ENCODE peak calls at places on chromosomes 1 and 21, in four cellular contexts. A is SK-N-SH, W is GM12878, N is HepG2. X is an unnamed sample.

GRCh38 chr1:115811140-115811828 is 29.6 kb downstream of the NHLH2 start:
- DNase-seq in W (no peak), N (no peak), A (no peak), X (no peak)

GRCh38 chr21:45325206-45326168 is 37.8 kb upstream of the POFUT2 start:
- DNase-seq in W (no peak), A (no peak), N (no peak), X (no peak)

GRCh38 chr1:185595835-185596667 is 138.1 kb upstream of the HMCN1 start:
- DNase-seq in W (peak), A (peak), N (peak), X (peak)

GRCh38 chr1:31617917-31618746 is 643 bp downstream of the HCRTR1 start:
- DNase-seq in A (peak), W (no peak), N (peak), X (peak)

GRCh38 chr1:214332950-214333798 is 52.2 kb downstream of the SMYD2 start:
- DNase-seq in A (peak), N (peak), W (no peak), X (peak)

GRCh38 chr1:36920801-36921405 is 113.4 kb downstream of the GRIK3 start:
- DNase-seq in N (no peak), A (no peak), W (no peak), X (no peak)

GRCh38 chr1:116311756-116312691 is 61.0 kb upstream of the ATP1A1 start:
- DNase-seq in A (no peak), N (peak), W (no peak), X (no peak)

GRCh38 chr1:53025034-53025777 is 36.8 kb upstream of the PODN start:
- DNase-seq in A (no peak), N (peak), W (no peak), X (no peak)

GRCh38 chr1:84402060-84402459 is 3.8 kb downstream of the DNASE2B start:
- DNase-seq in A (no peak), W (no peak), N (no peak), X (no peak)

GRCh38 chr21:44703731-44704635 is 7.0 kb downstream of the KRTAP10-12 start:
- DNase-seq in A (peak), W (no peak), N (no peak), X (peak)

GRCh38 chr1:8970870-8971337 is 25.2 kb downstream of the CA6 start:
- DNase-seq in N (no peak), W (peak), A (no peak), X (no peak)

GRCh38 chr1:202578001-202578500 is 132.2 kb downstream of the SYT2 start:
- DNase-seq in W (no peak), N (no peak), A (no peak), X (no peak)

GRCh38 chr1:17890056-17890814 is 135.1 kb downstream of the ACTL8 start:
- DNase-seq in A (no peak), W (no peak), N (no peak), X (no peak)

GRCh38 chr21:37032877-37033471 is 26.5 kb downstream of the RIPPLY3 start:
- DNase-seq in N (no peak), W (no peak), A (no peak), X (no peak)

GRCh38 chr1:81799939-81800740 is 594 bp upstream of the ADGRL2 start:
- DNase-seq in W (no peak), N (peak), A (peak), X (no peak)

GRCh38 chr1:160307455-160307854 is 22.5 kb upstream of the PEX19 start:
- DNase-seq in A (no peak), N (no peak), W (no peak), X (no peak)

GRCh38 chr21:41640756-41641509 is 125.9 kb downstream of the RIPK4 start:
- DNase-seq in W (no peak), N (no peak), A (no peak), X (no peak)

GRCh38 chr1:94301186-94301585 is 63.8 kb upstream of the ARHGAP29 start:
- DNase-seq in A (no peak), N (no peak), W (no peak), X (no peak)

GRCh38 chr1:59971464-59971911 is 44.9 kb upstream of the CYP2J2 start:
- DNase-seq in W (no peak), A (peak), N (peak), X (peak)

GRCh38 chr1:115557715-115558114 is 84.1 kb upstream of the VANGL1 start:
- DNase-seq in N (no peak), A (no peak), W (no peak), X (no peak)

GRCh38 chr1:241888232-241888631 is 40.2 kb downstream of the EXO1 start:
- DNase-seq in A (no peak), N (no peak), W (no peak), X (no peak)

GRCh38 chr1:109931189-109931672 is 20.6 kb downstream of the CSF1 start:
- DNase-seq in W (no peak), N (peak), A (peak), X (peak)

GRCh38 chr1:236348071-236348470 is 46.0 kb upstream of the EDARADD start:
- DNase-seq in W (no peak), N (no peak), A (no peak), X (no peak)

GRCh38 chr21:41530366-41530765 is 22.4 kb upstream of the TMPRSS2 start:
- DNase-seq in N (no peak), W (no peak), A (no peak), X (no peak)

GRCh38 chr1:24897263-24898151 is 32.6 kb downstream of the RUNX3 start:
- DNase-seq in N (no peak), W (no peak), A (peak), X (no peak)

GRCh38 chr1:100130552-100131077 is 2.1 kb downstream of the SASS6 start:
- DNase-seq in N (peak), W (no peak), A (no peak), X (no peak)

GRCh38 chr1:32150847-32151246 is 28.6 kb upstream of the TXLNA start:
- DNase-seq in W (no peak), N (no peak), A (no peak), X (no peak)

GRCh38 chr1:3922201-3922725 is 22.2 kb upstream of the C1orf174 start:
- DNase-seq in W (peak), N (no peak), A (no peak), X (peak)

GRCh38 chr1:200172311-200172710 is 144.8 kb downstream of the NR5A2 start:
- DNase-seq in N (no peak), A (no peak), W (no peak), X (no peak)

GRCh38 chr1:150582371-150582770 is 3.0 kb upstream of the MCL1 start:
- DNase-seq in W (no peak), A (no peak), N (no peak), X (no peak)

GRCh38 chr1:7105258-7105657 is 320.0 kb downstream of the CAMTA1 start:
- DNase-seq in W (no peak), A (no peak), N (no peak), X (no peak)

GRCh38 chr1:7103322-7104052 is 318.2 kb downstream of the CAMTA1 start:
- DNase-seq in A (no peak), N (no peak), W (no peak), X (no peak)

GRCh38 chr1:7106442-7107108 is 321.3 kb downstream of the CAMTA1 start:
- DNase-seq in N (no peak), W (no peak), A (no peak), X (no peak)

GRCh38 chr1:7101187-7101586 is 315.9 kb downstream of the CAMTA1 start:
- DNase-seq in N (no peak), W (no peak), A (no peak), X (no peak)

DNA sequence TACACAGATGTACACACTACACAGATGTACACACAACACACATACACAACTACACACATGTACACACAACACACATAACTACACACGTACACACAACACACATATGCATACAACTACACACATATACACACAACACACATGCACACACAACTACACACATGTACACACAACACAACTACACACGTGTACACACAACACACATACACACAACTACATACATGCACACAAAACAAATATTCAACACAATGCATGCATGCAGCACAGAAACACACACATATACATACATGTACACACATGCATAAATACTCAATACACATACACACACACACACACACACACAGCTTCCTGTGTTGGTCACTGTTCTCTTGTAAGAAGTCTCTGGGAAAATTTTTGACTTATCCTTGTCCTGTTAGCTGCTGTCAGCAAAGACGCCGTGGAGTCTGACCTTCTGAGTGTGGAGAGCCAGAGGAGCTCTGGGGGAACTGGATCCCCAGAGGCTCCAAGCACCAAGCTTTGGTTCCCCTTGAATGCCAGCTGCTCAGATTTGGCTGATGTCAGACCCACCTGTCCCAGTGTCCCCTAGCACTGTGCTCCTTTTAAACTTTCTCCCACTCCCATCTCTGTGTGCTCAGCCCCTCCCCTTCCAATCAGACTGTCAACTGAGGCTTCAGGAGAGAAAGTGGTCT is 318.9 kb downstream of the CAMTA1 start:
- DNase-seq in A (no peak), W (no peak), N (no peak), X (no peak)
- TF ChIP-seq NFIC in A (no peak), W (no peak), N (no peak), X (no peak)

GRCh38 chr1:234125283-234125682 is 220.8 kb downstream of the SLC35F3 start:
- DNase-seq in A (peak), W (no peak), N (peak), X (peak)
- TF ChIP-seq NFIC in A (no peak), W (no peak), N (no peak), X (no peak)

GRCh38 chr1:208227366-208227765 is 16.8 kb downstream of the PLXNA2 start:
- DNase-seq in A (no peak), W (no peak), N (no peak), X (no peak)

GRCh38 chr1:208225954-208226937 is 17.9 kb downstream of the PLXNA2 start:
- DNase-seq in W (no peak), N (no peak), A (no peak), X (peak)

GRCh38 chr1:208228550-208228949 is 15.6 kb downstream of the PLXNA2 start:
- DNase-seq in N (no peak), W (no peak), A (no peak), X (no peak)

GRCh38 chr1:208230668-208231529 is 13.3 kb downstream of the PLXNA2 start:
- DNase-seq in A (no peak), N (no peak), W (no peak), X (no peak)

DNA sequence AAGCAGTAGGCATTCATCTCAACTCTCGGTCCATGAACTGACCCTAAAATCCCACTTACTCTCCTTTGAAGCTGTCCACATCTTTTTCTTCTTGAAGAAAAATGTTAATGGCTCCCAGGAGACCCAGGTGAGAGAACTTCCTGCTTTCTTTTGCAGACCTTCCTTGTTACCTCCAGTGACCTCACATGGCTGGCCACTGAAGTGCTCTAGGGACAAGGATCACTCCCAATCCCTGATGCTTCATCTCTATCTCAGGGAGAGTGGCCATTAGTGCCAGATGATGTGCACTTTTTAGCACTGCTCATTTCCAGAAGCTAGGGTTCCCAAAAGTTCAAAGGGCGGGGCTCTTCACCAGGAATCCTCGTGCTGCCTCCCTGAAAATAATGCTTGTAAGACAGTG is 16.2 kb downstream of the PLXNA2 start:
- DNase-seq in N (no peak), W (no peak), A (no peak), X (no peak)
- TF ChIP-seq NFIC in N (no peak), W (no peak), A (no peak), X (no peak)

GRCh38 chr1:108010581-108010980 is 45.6 kb upstream of the VAV3 start:
- DNase-seq in W (no peak), N (no peak), A (no peak), X (no peak)
- TF ChIP-seq NFIC in W (no peak), N (no peak), A (no peak), X (no peak)

DNA sequence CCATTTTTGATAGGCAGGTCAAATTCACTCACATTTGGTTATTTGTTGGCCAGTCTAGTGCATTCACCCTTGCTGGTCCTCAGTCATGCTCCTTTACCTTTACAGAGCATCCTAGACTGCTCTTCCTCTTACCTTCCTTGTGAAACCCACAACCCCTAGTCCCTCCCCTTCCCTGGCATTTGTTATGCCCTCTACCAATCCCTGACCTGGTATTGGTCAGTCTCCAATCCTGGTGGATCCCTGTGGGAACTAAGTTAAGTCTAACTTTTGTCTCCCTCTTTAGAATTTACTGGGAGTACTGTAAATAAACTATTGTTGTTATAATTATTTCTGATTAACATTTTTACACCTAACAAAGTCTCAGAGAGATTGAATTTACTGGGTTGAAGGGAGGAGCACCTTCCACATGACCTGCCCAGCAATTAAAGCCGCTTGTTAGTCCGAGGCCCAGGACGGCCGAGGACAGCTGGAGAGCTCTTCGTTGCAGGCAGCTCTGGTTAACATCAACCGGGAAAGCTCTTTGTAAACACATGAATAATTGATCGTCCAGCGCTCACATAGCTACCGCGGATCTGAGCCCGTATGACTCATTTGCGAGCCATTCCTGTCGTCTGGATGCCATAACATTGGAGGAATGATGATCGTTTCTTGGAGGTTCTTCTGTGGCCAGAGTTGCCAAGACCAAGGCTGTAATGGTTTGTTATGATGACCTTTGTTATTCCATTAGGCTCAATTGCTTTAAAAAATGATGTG is 31.9 kb downstream of the MTARC1 start:
- DNase-seq in A (no peak), W (no peak), N (no peak), X (no peak)
- TF ChIP-seq NFIC in A (no peak), W (no peak), N (no peak), X (no peak)